ENCODE peak calls at places on chromosomes 4 and X, in four cellular contexts. One of them, this sample, is unnamed.

GRCh38 chr4:106486533-106486932 is 118.0 kb upstream of the GIMD1 start:
- DNase-seq in H1: no peak
- DNase-seq in prostate gland: no peak
- DNase-seq in IMR-90: no peak
- DNase-seq in this sample: no peak

GRCh38 chr4:142414336-142414945 is 431.7 kb downstream of the INPP4B start:
- DNase-seq in H1: no peak
- DNase-seq in prostate gland: no peak
- DNase-seq in IMR-90: no peak
- DNase-seq in this sample: no peak

GRCh38 chr4:119873132-119873531 is 193.5 kb downstream of the MAD2L1 start:
- DNase-seq in H1: no peak
- DNase-seq in prostate gland: no peak
- DNase-seq in IMR-90: no peak
- DNase-seq in this sample: no peak

GRCh38 chr4:178293601-178294000 is 851.4 kb upstream of the AGA start:
- DNase-seq in H1: no peak
- DNase-seq in prostate gland: no peak
- DNase-seq in IMR-90: no peak
- DNase-seq in this sample: no peak

GRCh38 chr4:48329193-48329592 is 12.1 kb upstream of the SLAIN2 start:
- DNase-seq in H1: no peak
- DNase-seq in prostate gland: peak; percentile 25
- DNase-seq in IMR-90: no peak
- DNase-seq in this sample: no peak

GRCh38 chrX:1475881-1476280 is 23.2 kb upstream of the ASMTL start:
- DNase-seq in H1: peak; percentile 16
- DNase-seq in prostate gland: no peak
- DNase-seq in IMR-90: no peak
- DNase-seq in this sample: no peak

GRCh38 chr4:138659640-138660325 is 355.8 kb upstream of the NOCT start:
- DNase-seq in H1: peak; percentile 53
- DNase-seq in prostate gland: no peak
- DNase-seq in IMR-90: no peak
- DNase-seq in this sample: no peak

GRCh38 chr4:2301806-2302205 is 39.9 kb upstream of the MXD4 start:
- DNase-seq in H1: no peak
- DNase-seq in prostate gland: no peak
- DNase-seq in IMR-90: no peak
- DNase-seq in this sample: no peak

GRCh38 chr4:39330353-39330752 is 35.8 kb downstream of the RFC1 start:
- DNase-seq in H1: no peak
- DNase-seq in prostate gland: no peak
- DNase-seq in IMR-90: no peak
- DNase-seq in this sample: no peak

GRCh38 chrX:123738378-123738955 is 5.6 kb upstream of the THOC2 start:
- DNase-seq in H1: no peak
- DNase-seq in prostate gland: no peak
- DNase-seq in IMR-90: no peak
- DNase-seq in this sample: no peak

GRCh38 chrX:33339219-33339618 is 127.9 kb upstream of the DMD start:
- DNase-seq in H1: no peak
- DNase-seq in prostate gland: no peak
- DNase-seq in IMR-90: peak; percentile 16
- DNase-seq in this sample: no peak

GRCh38 chr4:75902352-75902751 is at the start of gene PPEF2:
- DNase-seq in H1: no peak
- DNase-seq in prostate gland: no peak
- DNase-seq in IMR-90: no peak
- DNase-seq in this sample: no peak

GRCh38 chr4:15106417-15106816 is 104.1 kb downstream of the CPEB2 start:
- DNase-seq in H1: no peak
- DNase-seq in prostate gland: no peak
- DNase-seq in IMR-90: peak; percentile 34
- DNase-seq in this sample: no peak

GRCh38 chr4:187363453-187363852 is 632.1 kb upstream of the ZFP42 start:
- DNase-seq in H1: no peak
- DNase-seq in prostate gland: no peak
- DNase-seq in IMR-90: no peak
- DNase-seq in this sample: no peak

GRCh38 chrX:2965965-2966364 is 36.8 kb upstream of the ARSD start:
- DNase-seq in H1: no peak
- DNase-seq in prostate gland: no peak
- DNase-seq in IMR-90: no peak
- DNase-seq in this sample: no peak

GRCh38 chr4:137611998-137612700 is 79.9 kb upstream of the PCDH18 start:
- DNase-seq in H1: no peak
- DNase-seq in prostate gland: no peak
- DNase-seq in IMR-90: no peak
- DNase-seq in this sample: no peak

GRCh38 chr4:48332661-48333060 is 8.7 kb upstream of the SLAIN2 start:
- DNase-seq in H1: no peak
- DNase-seq in prostate gland: no peak
- DNase-seq in IMR-90: no peak
- DNase-seq in this sample: peak; percentile 49

GRCh38 chr4:8393593-8394038 is 46.9 kb downstream of the ACOX3 start:
- DNase-seq in H1: no peak
- DNase-seq in prostate gland: peak; percentile 37
- DNase-seq in IMR-90: peak; percentile 97
- DNase-seq in this sample: no peak

GRCh38 chr4:8390604-8391003 is 49.9 kb downstream of the ACOX3 start:
- DNase-seq in H1: no peak
- DNase-seq in prostate gland: no peak
- DNase-seq in IMR-90: no peak
- DNase-seq in this sample: no peak

GRCh38 chr4:8392591-8393190 is 47.8 kb downstream of the ACOX3 start:
- DNase-seq in H1: no peak
- DNase-seq in prostate gland: no peak
- DNase-seq in IMR-90: peak; percentile 4
- DNase-seq in this sample: no peak

GRCh38 chr4:8391071-8391470 is 49.5 kb downstream of the ACOX3 start:
- DNase-seq in H1: no peak
- DNase-seq in prostate gland: no peak
- DNase-seq in IMR-90: no peak
- DNase-seq in this sample: no peak

DNA sequence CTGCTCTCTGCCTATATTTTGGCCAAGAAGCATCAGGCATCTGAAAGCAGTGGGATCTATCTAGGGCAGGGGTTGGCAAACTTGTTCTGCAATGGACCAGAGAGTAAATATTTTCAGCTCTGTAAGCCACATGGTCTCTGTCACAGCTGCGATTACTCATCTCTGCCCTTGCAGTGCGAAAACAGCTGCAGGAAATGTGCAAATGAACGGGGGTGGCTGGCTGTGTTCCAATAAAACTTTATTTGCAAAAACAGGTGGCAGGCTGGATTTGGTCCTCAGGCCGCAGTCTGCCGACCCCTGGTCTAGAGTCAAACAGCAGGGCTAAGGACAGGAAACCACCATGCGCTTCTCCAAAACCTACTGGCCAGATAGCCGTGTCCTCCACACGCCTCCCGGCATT is 48.6 kb downstream of the ACOX3 start:
- DNase-seq in H1: no peak
- DNase-seq in prostate gland: peak; percentile 22
- DNase-seq in IMR-90: peak; percentile 89
- DNase-seq in this sample: no peak
- H3K4me1 ChIP-seq in H1: peaks cover 2% of the 10 kb centered on the region
- H3K4me1 ChIP-seq in prostate gland: peaks cover 12% of the 10 kb centered on the region
- H3K4me1 ChIP-seq in IMR-90: peaks cover 22% of the 10 kb centered on the region
- H3K4me1 ChIP-seq in this sample: peaks cover 14% of the 10 kb centered on the region

GRCh38 chrX:55489315-55490009 is at the start of gene USP51:
- DNase-seq in H1: peak; percentile 57
- DNase-seq in prostate gland: peak; percentile 28
- DNase-seq in IMR-90: peak; percentile 51
- DNase-seq in this sample: peak; percentile 59
- TF ChIP-seq CTCF in H1: no peak
- TF ChIP-seq CTCF in prostate gland: peak; percentile 4
- TF ChIP-seq CTCF in IMR-90: peak; percentile 7
- TF ChIP-seq CTCF in this sample: no peak

GRCh38 chr4:152044341-152044740 is 283.5 kb upstream of the GATB start:
- DNase-seq in H1: no peak
- DNase-seq in prostate gland: no peak
- DNase-seq in IMR-90: peak; percentile 15
- DNase-seq in this sample: no peak
- H3K4me1 ChIP-seq in H1: peaks cover 7% of the 10 kb centered on the region
- H3K4me1 ChIP-seq in prostate gland: no peaks in the 10 kb centered on the region
- H3K4me1 ChIP-seq in IMR-90: peaks cover 9% of the 10 kb centered on the region
- H3K4me1 ChIP-seq in this sample: peaks cover 11% of the 10 kb centered on the region

GRCh38 chrX:9646471-9647038 is 119.1 kb downstream of the GPR143 start:
- DNase-seq in H1: no peak
- DNase-seq in prostate gland: no peak
- DNase-seq in IMR-90: peak; percentile 36
- DNase-seq in this sample: no peak

GRCh38 chrX:9642270-9642995 is 123.2 kb downstream of the GPR143 start:
- DNase-seq in H1: no peak
- DNase-seq in prostate gland: no peak
- DNase-seq in IMR-90: no peak
- DNase-seq in this sample: no peak

GRCh38 chrX:9647475-9647874 is 118.2 kb downstream of the GPR143 start:
- DNase-seq in H1: no peak
- DNase-seq in prostate gland: peak; percentile 4
- DNase-seq in IMR-90: no peak
- DNase-seq in this sample: no peak

GRCh38 chrX:9643807-9644206 is 121.8 kb downstream of the GPR143 start:
- DNase-seq in H1: no peak
- DNase-seq in prostate gland: no peak
- DNase-seq in IMR-90: no peak
- DNase-seq in this sample: no peak

GRCh38 chrX:9644335-9644734 is 121.3 kb downstream of the GPR143 start:
- DNase-seq in H1: no peak
- DNase-seq in prostate gland: no peak
- DNase-seq in IMR-90: no peak
- DNase-seq in this sample: no peak
- TF ChIP-seq CTCF in H1: no peak
- TF ChIP-seq CTCF in prostate gland: no peak
- TF ChIP-seq CTCF in IMR-90: no peak
- TF ChIP-seq CTCF in this sample: no peak

GRCh38 chr4:170700064-170700463 is 610.3 kb upstream of the AADAT start:
- DNase-seq in H1: no peak
- DNase-seq in prostate gland: no peak
- DNase-seq in IMR-90: no peak
- DNase-seq in this sample: no peak

GRCh38 chr4:170691168-170691567 is 601.4 kb upstream of the AADAT start:
- DNase-seq in H1: no peak
- DNase-seq in prostate gland: no peak
- DNase-seq in IMR-90: no peak
- DNase-seq in this sample: no peak

GRCh38 chr4:170698334-170698733 is 608.6 kb upstream of the AADAT start:
- DNase-seq in H1: no peak
- DNase-seq in prostate gland: no peak
- DNase-seq in IMR-90: no peak
- DNase-seq in this sample: no peak

GRCh38 chr4:170697845-170698244 is 608.1 kb upstream of the AADAT start:
- DNase-seq in H1: no peak
- DNase-seq in prostate gland: no peak
- DNase-seq in IMR-90: no peak
- DNase-seq in this sample: no peak

GRCh38 chr4:170697045-170697444 is 607.3 kb upstream of the AADAT start:
- DNase-seq in H1: no peak
- DNase-seq in prostate gland: no peak
- DNase-seq in IMR-90: no peak
- DNase-seq in this sample: no peak
- H3K4me1 ChIP-seq in H1: no peaks in the 10 kb centered on the region
- H3K4me1 ChIP-seq in prostate gland: no peaks in the 10 kb centered on the region
- H3K4me1 ChIP-seq in IMR-90: no peaks in the 10 kb centered on the region
- H3K4me1 ChIP-seq in this sample: no peaks in the 10 kb centered on the region

DNA sequence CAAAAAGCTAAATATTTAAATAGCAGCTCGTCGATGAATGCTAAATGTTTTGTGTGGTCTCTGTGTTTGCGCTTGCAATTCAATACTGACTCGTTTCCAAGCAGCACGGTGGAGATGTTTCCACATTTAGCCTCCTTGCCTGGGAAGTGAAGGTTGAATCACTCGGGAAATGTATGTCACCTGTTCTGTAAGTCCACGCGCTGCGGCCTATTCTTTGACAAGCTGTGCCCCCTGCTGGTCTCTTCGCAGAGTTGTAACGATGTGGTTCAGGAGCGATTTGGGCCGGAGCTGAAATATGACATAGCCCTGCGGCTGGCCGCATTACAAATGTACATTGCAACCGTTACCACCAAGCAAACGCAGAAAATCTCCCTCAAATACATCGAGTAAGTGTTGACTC is 89.6 kb upstream of the PRPS2 start:
- DNase-seq in H1: peak; percentile 55
- DNase-seq in prostate gland: peak; percentile 51
- DNase-seq in IMR-90: peak; percentile 68
- DNase-seq in this sample: peak; percentile 54
- TF ChIP-seq CTCF in H1: peak; percentile 45
- TF ChIP-seq CTCF in prostate gland: peak; percentile 59
- TF ChIP-seq CTCF in IMR-90: peak; percentile 57
- TF ChIP-seq CTCF in this sample: peak; percentile 42